ENCODE peak calls at places on chromosome 13, in seven cellular contexts. One of them, this sample, is unnamed.

GRCh38 chr13:114144606-114145244 is 12.3 kb upstream of the RASA3 start:
- DNase-seq in bronchial epithelial cell: no peak
- DNase-seq in fibroblast of mammary gland: no peak
- DNase-seq in dermis blood vessel endothelial cell: no peak
- DNase-seq in activated T-cell treated with anti-CD3 and anti-CD28 coated beads, Interleukin-2, amount 50 U/mL, for 24 hours: peak; percentile 39
- DNase-seq in stimulated activated CD4-positive, alpha-beta T cell treated with anti-CD3 and anti-CD28 coated beads, Interleukin-1b, Interleukin-23, amount 100 ng/mL, for 1 hour: no peak
- DNase-seq in pancreas: no peak
- DNase-seq in this sample: no peak

GRCh38 chr13:37097008-37097579 is 8.4 kb downstream of the CSNK1A1L start:
- DNase-seq in bronchial epithelial cell: no peak
- DNase-seq in fibroblast of mammary gland: peak; percentile 8
- DNase-seq in dermis blood vessel endothelial cell: no peak
- DNase-seq in activated T-cell treated with anti-CD3 and anti-CD28 coated beads, Interleukin-2, amount 50 U/mL, for 24 hours: no peak
- DNase-seq in stimulated activated CD4-positive, alpha-beta T cell treated with anti-CD3 and anti-CD28 coated beads, Interleukin-1b, Interleukin-23, amount 100 ng/mL, for 1 hour: no peak
- DNase-seq in pancreas: no peak
- DNase-seq in this sample: peak; percentile 9

GRCh38 chr13:50676602-50677001 is 166.9 kb downstream of the DLEU7 start:
- DNase-seq in bronchial epithelial cell: peak; percentile 75
- DNase-seq in fibroblast of mammary gland: peak; percentile 64
- DNase-seq in dermis blood vessel endothelial cell: peak; percentile 33
- DNase-seq in activated T-cell treated with anti-CD3 and anti-CD28 coated beads, Interleukin-2, amount 50 U/mL, for 24 hours: no peak
- DNase-seq in stimulated activated CD4-positive, alpha-beta T cell treated with anti-CD3 and anti-CD28 coated beads, Interleukin-1b, Interleukin-23, amount 100 ng/mL, for 1 hour: no peak
- DNase-seq in pancreas: no peak
- DNase-seq in this sample: peak; percentile 68

GRCh38 chr13:24671367-24672117 is 8.7 kb upstream of the ATP12A start:
- DNase-seq in bronchial epithelial cell: peak; percentile 92
- DNase-seq in fibroblast of mammary gland: peak; percentile 85
- DNase-seq in dermis blood vessel endothelial cell: peak; percentile 66
- DNase-seq in activated T-cell treated with anti-CD3 and anti-CD28 coated beads, Interleukin-2, amount 50 U/mL, for 24 hours: no peak
- DNase-seq in stimulated activated CD4-positive, alpha-beta T cell treated with anti-CD3 and anti-CD28 coated beads, Interleukin-1b, Interleukin-23, amount 100 ng/mL, for 1 hour: no peak
- DNase-seq in pancreas: peak; percentile 22
- DNase-seq in this sample: peak; percentile 80

GRCh38 chr13:49502954-49503353 is 7.2 kb downstream of the PHF11 start:
- DNase-seq in bronchial epithelial cell: no peak
- DNase-seq in fibroblast of mammary gland: peak; percentile 87
- DNase-seq in dermis blood vessel endothelial cell: peak; percentile 69
- DNase-seq in activated T-cell treated with anti-CD3 and anti-CD28 coated beads, Interleukin-2, amount 50 U/mL, for 24 hours: no peak
- DNase-seq in stimulated activated CD4-positive, alpha-beta T cell treated with anti-CD3 and anti-CD28 coated beads, Interleukin-1b, Interleukin-23, amount 100 ng/mL, for 1 hour: no peak
- DNase-seq in pancreas: no peak
- DNase-seq in this sample: peak; percentile 13

GRCh38 chr13:20588529-20589110 is 21.7 kb downstream of the IFT88 start:
- DNase-seq in bronchial epithelial cell: no peak
- DNase-seq in fibroblast of mammary gland: no peak
- DNase-seq in dermis blood vessel endothelial cell: no peak
- DNase-seq in activated T-cell treated with anti-CD3 and anti-CD28 coated beads, Interleukin-2, amount 50 U/mL, for 24 hours: no peak
- DNase-seq in stimulated activated CD4-positive, alpha-beta T cell treated with anti-CD3 and anti-CD28 coated beads, Interleukin-1b, Interleukin-23, amount 100 ng/mL, for 1 hour: no peak
- DNase-seq in pancreas: no peak
- DNase-seq in this sample: no peak

GRCh38 chr13:75136151-75136550 is 345.8 kb downstream of the TBC1D4 start:
- DNase-seq in bronchial epithelial cell: no peak
- DNase-seq in fibroblast of mammary gland: no peak
- DNase-seq in dermis blood vessel endothelial cell: no peak
- DNase-seq in activated T-cell treated with anti-CD3 and anti-CD28 coated beads, Interleukin-2, amount 50 U/mL, for 24 hours: no peak
- DNase-seq in stimulated activated CD4-positive, alpha-beta T cell treated with anti-CD3 and anti-CD28 coated beads, Interleukin-1b, Interleukin-23, amount 100 ng/mL, for 1 hour: no peak
- DNase-seq in pancreas: no peak
- DNase-seq in this sample: peak; percentile 30

GRCh38 chr13:41516166-41516565 is 58.8 kb downstream of the RGCC start:
- DNase-seq in bronchial epithelial cell: no peak
- DNase-seq in fibroblast of mammary gland: no peak
- DNase-seq in dermis blood vessel endothelial cell: no peak
- DNase-seq in activated T-cell treated with anti-CD3 and anti-CD28 coated beads, Interleukin-2, amount 50 U/mL, for 24 hours: no peak
- DNase-seq in stimulated activated CD4-positive, alpha-beta T cell treated with anti-CD3 and anti-CD28 coated beads, Interleukin-1b, Interleukin-23, amount 100 ng/mL, for 1 hour: no peak
- DNase-seq in pancreas: no peak
- DNase-seq in this sample: no peak

GRCh38 chr13:21970172-21970571 is 299.3 kb downstream of the FGF9 start:
- DNase-seq in bronchial epithelial cell: no peak
- DNase-seq in fibroblast of mammary gland: no peak
- DNase-seq in dermis blood vessel endothelial cell: no peak
- DNase-seq in activated T-cell treated with anti-CD3 and anti-CD28 coated beads, Interleukin-2, amount 50 U/mL, for 24 hours: no peak
- DNase-seq in stimulated activated CD4-positive, alpha-beta T cell treated with anti-CD3 and anti-CD28 coated beads, Interleukin-1b, Interleukin-23, amount 100 ng/mL, for 1 hour: no peak
- DNase-seq in pancreas: no peak
- DNase-seq in this sample: no peak

This sample was measured in ELR.